ENCODE peak calls at places on chromosome 9, in eight cellular contexts. Q, Y, K, C, R, V, S and X are unnamed samples.

GRCh38 chr9:16721972-16722371 is 148.5 kb downstream of the BNC2 start:
- DNase-seq in K (no peak), R (no peak), Q (peak), Y (no peak), V (no peak), S (no peak), C (no peak), X (peak)

GRCh38 chr9:116549061-116549664 is 137.9 kb upstream of the TRIM32 start:
- DNase-seq in S (peak), K (peak), Y (no peak), Q (peak), R (no peak), V (peak), C (peak), X (peak)

GRCh38 chr9:12882430-12882829 is 107.6 kb downstream of the LURAP1L start:
- DNase-seq in K (no peak), V (no peak), Q (no peak), Y (no peak), R (no peak), S (peak), C (no peak), X (no peak)

GRCh38 chr9:33818167-33818831 is 1.3 kb downstream of the UBE2R2 start:
- DNase-seq in V (no peak), S (peak), C (peak), R (no peak), K (no peak), Y (no peak), Q (no peak), X (peak)

GRCh38 chr9:89929721-89930480 is 325.1 kb downstream of the GADD45G start:
- DNase-seq in Y (no peak), C (no peak), S (no peak), K (no peak), Q (no peak), R (no peak), V (peak), X (no peak)

GRCh38 chr9:98931990-98932389 is 11.7 kb upstream of the COL15A1 start:
- DNase-seq in C (no peak), R (no peak), K (no peak), S (no peak), Q (no peak), V (no peak), Y (no peak), X (no peak)

GRCh38 chr9:135291165-135291564 is 188.4 kb upstream of the PPP1R26 start:
- DNase-seq in V (no peak), Y (no peak), R (no peak), S (no peak), K (peak), C (no peak), Q (no peak), X (no peak)

GRCh38 chr9:133075925-133076324 is 14.1 kb downstream of the CEL start:
- DNase-seq in S (peak), Q (no peak), Y (no peak), K (no peak), C (no peak), R (no peak), V (peak), X (peak)

GRCh38 chr9:136578620-136578914 is 32.7 kb upstream of the NOTCH1 start:
- DNase-seq in V (no peak), C (no peak), K (no peak), S (no peak), Q (no peak), Y (no peak), R (no peak), X (no peak)

DNA sequence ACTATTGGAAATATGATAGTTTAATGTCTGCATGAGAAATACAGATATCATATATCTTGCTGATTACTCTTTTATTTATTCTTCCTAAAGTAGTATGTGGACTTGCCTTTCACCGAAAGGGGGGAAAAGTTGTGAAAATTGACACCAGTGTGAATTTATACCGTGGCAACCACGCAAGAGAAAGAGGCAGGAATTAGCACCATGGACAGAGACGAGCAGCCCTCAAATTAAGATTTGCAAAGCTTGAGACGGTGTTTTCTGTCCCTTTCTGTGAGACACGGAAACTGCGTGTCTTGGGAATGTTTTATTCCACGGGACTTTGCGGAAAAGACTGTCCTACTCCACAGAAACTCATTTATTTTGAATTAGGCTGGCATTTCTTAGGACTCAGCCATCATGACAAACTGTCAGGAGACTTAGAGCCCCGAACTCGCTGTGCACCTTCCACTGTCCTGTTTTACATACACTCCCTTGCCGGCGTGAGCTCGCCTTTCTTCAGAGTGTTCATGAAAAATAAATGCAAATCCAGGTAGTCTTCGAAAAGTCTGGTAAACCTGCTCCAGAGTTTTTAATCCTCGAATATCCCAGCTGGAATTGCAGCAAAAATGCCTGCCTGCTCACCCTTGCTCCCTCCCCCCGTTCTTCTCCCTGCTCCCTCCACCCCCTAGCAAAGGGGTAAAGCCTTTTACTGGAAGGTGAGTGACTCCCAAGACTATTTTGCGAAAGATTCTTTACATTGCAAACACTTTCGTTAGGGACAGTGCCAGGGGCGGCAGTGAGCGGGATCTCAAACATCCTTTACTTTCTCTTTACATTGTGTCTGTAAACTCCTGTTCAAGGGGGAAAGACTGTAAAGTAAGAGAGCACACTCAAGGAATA is 3.8 kb upstream of the ELAVL2 start:
- DNase-seq in K (no peak), V (peak), Q (no peak), R (no peak), S (peak), C (no peak), Y (peak), X (no peak)
- H3K4me3 ChIP-seq in K (no peak), V (no peak), Q (no peak), R (no peak), S (peak), C (no peak), Y (peak), X (no peak)

GRCh38 chr9:93116049-93116961 is 17.7 kb downstream of the NINJ1 start:
- DNase-seq in Q (no peak), Y (peak), K (peak), S (no peak), V (no peak), C (peak), R (peak), X (peak)

GRCh38 chr9:93115486-93115885 is 18.6 kb downstream of the NINJ1 start:
- DNase-seq in Q (no peak), Y (peak), S (no peak), C (no peak), R (no peak), V (no peak), K (peak), X (no peak)

GRCh38 chr9:93114169-93114983 is 18.4 kb downstream of the CARD19 start:
- DNase-seq in C (peak), R (peak), V (no peak), Q (no peak), S (no peak), Y (no peak), K (peak), X (no peak)

GRCh38 chr9:93112864-93113389 is 16.9 kb downstream of the CARD19 start:
- DNase-seq in R (peak), V (no peak), C (peak), Q (no peak), S (no peak), K (peak), Y (no peak), X (no peak)

DNA sequence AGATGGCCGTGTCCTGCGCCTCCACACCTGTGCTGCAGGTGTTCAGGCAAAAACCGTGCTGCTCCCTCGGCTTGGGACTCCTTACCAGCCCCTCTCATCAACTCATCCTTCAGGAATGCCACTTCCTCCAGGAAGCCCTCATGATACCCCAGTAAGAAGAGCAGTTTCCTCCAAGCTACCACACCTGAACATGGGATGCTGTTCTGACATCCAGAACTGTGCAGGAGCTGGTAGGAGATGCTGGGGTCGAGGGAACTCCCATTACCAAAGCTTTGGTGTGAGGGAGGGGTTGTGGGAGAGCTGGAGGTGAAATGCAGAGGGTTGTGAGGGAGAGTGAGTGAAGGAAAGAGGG is 18.9 kb downstream of the CARD19 start:
- DNase-seq in K (no peak), R (no peak), Y (no peak), C (no peak), Q (no peak), S (no peak), V (no peak), X (no peak)
- H3K4me3 ChIP-seq in K (no peak), R (no peak), Y (no peak), C (no peak), Q (no peak), S (no peak), V (no peak), X (no peak)

DNA sequence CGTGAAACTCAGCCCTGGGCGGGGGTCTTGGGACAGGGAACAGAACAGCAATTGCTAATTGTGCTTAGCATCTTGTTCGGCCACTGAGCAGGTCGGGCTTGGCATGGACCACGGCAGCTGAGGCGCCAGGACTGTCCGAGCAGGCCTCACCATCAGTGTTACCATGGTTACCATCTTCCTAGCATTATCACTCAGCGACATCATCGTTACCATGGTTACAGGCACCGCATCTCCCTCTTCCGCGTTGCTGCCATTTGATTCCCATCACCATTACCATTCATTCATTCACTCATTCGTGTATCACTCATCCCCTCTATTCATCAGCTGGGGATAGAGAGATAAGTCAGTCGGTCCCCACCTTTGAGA is 81.0 kb upstream of the ZBTB43 start:
- DNase-seq in Y (peak), R (no peak), K (no peak), V (no peak), C (no peak), Q (no peak), S (no peak), X (no peak)
- H3K4me3 ChIP-seq in Y (peak), R (peak), K (no peak), V (no peak), C (no peak), Q (no peak), S (no peak), X (peak)

GRCh38 chr9:110143969-110144545 is 63.9 kb downstream of the C9orf152 start:
- DNase-seq in Q (no peak), C (no peak), Y (no peak), R (no peak), K (no peak), V (no peak), S (no peak), X (no peak)
- H3K4me3 ChIP-seq in Q (no peak), C (no peak), Y (no peak), R (peak), K (no peak), V (no peak), S (no peak), X (no peak)

DNA sequence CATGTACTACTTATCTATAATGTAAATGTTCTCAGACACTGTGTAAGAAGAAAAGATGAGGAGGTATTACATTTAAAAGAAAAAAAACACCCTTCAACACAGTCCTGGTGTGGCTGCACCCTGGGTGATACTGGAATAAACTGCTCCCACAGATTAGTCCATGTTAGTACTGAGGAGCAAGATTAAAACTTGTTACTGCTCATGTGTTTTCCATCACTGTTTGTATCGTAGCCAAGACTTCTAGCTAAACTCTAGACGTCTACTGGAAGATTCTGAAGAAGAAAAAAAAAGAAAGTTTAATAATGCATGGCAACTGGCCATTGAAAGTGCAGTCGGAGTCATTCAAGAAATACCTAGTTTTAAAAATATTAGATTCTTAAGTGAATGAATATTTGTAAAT is at the start of gene ASPN:
- DNase-seq in K (no peak), Q (no peak), S (peak), Y (no peak), R (no peak), C (no peak), V (no peak), X (no peak)
- H3K4me3 ChIP-seq in K (peak), Q (peak), S (no peak), Y (no peak), R (no peak), C (peak), V (no peak), X (no peak)

GRCh38 chr9:121499177-121499426 is 542 bp downstream of the GGTA1 start:
- DNase-seq in C (no peak), S (no peak), K (no peak), R (peak), V (no peak), Q (no peak), Y (no peak), X (no peak)
- H3K4me3 ChIP-seq in C (peak), S (peak), K (peak), R (no peak), V (peak), Q (peak), Y (peak), X (peak)

GRCh38 chr9:128276574-128277270 is 646 bp downstream of the SWI5 start:
- DNase-seq in S (peak), R (no peak), K (no peak), V (peak), Y (peak), C (peak), Q (no peak), X (peak)

GRCh38 chr9:128276008-128276573 is at the start of gene SWI5:
- DNase-seq in K (peak), C (peak), V (peak), R (peak), Y (peak), S (peak), Q (peak), X (peak)

GRCh38 chr9:128275198-128276007 is at the start of gene GOLGA2:
- DNase-seq in Y (peak), Q (no peak), V (no peak), C (no peak), K (no peak), S (peak), R (no peak), X (peak)

GRCh38 chr9:128271512-128271911 is 4.3 kb downstream of the GOLGA2 start:
- DNase-seq in S (no peak), Q (no peak), R (no peak), Y (no peak), V (no peak), K (no peak), C (no peak), X (no peak)

DNA sequence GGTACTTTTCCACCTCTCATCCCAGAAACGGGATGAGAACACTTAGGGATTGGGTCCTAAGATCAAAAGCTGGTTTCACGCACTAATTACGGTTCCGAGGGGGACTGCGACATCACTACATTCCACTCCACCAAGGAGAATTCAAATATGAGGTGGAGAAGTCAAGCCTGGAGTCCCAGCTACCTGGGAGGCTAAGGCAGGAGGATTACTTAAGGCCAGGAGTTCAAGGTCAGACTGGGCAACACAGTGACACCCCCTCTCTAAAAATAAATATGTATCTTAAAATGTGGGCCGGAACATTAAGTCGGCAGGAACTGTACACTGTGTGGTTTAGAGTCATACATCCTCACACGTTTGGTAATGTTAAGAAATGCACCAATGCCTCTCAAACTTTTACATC is 1.6 kb downstream of the GOLGA2 start:
- DNase-seq in V (no peak), K (no peak), R (no peak), Q (no peak), Y (no peak), S (no peak), C (no peak), X (no peak)
- H3K4me3 ChIP-seq in V (peak), K (peak), R (no peak), Q (peak), Y (no peak), S (peak), C (peak), X (no peak)

GRCh38 chr9:127642047-127642740 is 30.1 kb downstream of the STXBP1 start:
- DNase-seq in Y (no peak), Q (no peak), S (no peak), R (no peak), K (peak), C (no peak), V (no peak), X (no peak)
- H3K4me3 ChIP-seq in Y (no peak), Q (no peak), S (no peak), R (no peak), K (peak), C (no peak), V (no peak), X (no peak)